ENCODE peak calls at places on chromosomes 2 and 18, in nine cellular contexts. One of them, this sample, is unnamed.

GRCh38 chr18:12886498-12887126 is 2.6 kb upstream of the PTPN2 start:
- DNase-seq in T-helper 1 cell: no peak
- DNase-seq in NCI-H524: peak; percentile 25
- DNase-seq in non-pigmented ciliary epithelial cell: no peak
- DNase-seq in central memory CD4-positive, alpha-beta T cell: no peak
- DNase-seq in T-helper 2 cell: no peak
- DNase-seq in H9: peak; percentile 37
- DNase-seq in B cell: no peak
- DNase-seq in ELF-1: no peak
- DNase-seq in this sample: no peak

GRCh38 chr2:9803023-9803805 is 40.1 kb upstream of the TAF1B start:
- DNase-seq in ELF-1: peak; percentile 22
- DNase-seq in NCI-H524: no peak
- DNase-seq in B cell: peak; percentile 24
- DNase-seq in T-helper 1 cell: no peak
- DNase-seq in non-pigmented ciliary epithelial cell: no peak
- DNase-seq in H9: no peak
- DNase-seq in central memory CD4-positive, alpha-beta T cell: no peak
- DNase-seq in T-helper 2 cell: no peak
- DNase-seq in this sample: no peak

GRCh38 chr2:85368921-85369320 is 14.4 kb downstream of the ELMOD3 start:
- DNase-seq in B cell: no peak
- DNase-seq in T-helper 1 cell: no peak
- DNase-seq in NCI-H524: no peak
- DNase-seq in non-pigmented ciliary epithelial cell: no peak
- DNase-seq in ELF-1: no peak
- DNase-seq in T-helper 2 cell: no peak
- DNase-seq in central memory CD4-positive, alpha-beta T cell: no peak
- DNase-seq in H9: no peak
- DNase-seq in this sample: no peak

GRCh38 chr2:236157815-236158498 is 10.2 kb downstream of the GBX2 start:
- DNase-seq in T-helper 1 cell: no peak
- DNase-seq in T-helper 2 cell: no peak
- DNase-seq in H9: no peak
- DNase-seq in NCI-H524: no peak
- DNase-seq in non-pigmented ciliary epithelial cell: no peak
- DNase-seq in central memory CD4-positive, alpha-beta T cell: no peak
- DNase-seq in B cell: no peak
- DNase-seq in ELF-1: no peak
- DNase-seq in this sample: no peak

GRCh38 chr2:182477774-182478173 is 50.9 kb upstream of the PDE1A start:
- DNase-seq in T-helper 2 cell: no peak
- DNase-seq in ELF-1: peak; percentile 8
- DNase-seq in central memory CD4-positive, alpha-beta T cell: no peak
- DNase-seq in B cell: no peak
- DNase-seq in H9: no peak
- DNase-seq in NCI-H524: no peak
- DNase-seq in T-helper 1 cell: no peak
- DNase-seq in non-pigmented ciliary epithelial cell: no peak
- DNase-seq in this sample: no peak

GRCh38 chr2:68716948-68717661 is 17.5 kb upstream of the ARHGAP25 start:
- DNase-seq in T-helper 2 cell: no peak
- DNase-seq in central memory CD4-positive, alpha-beta T cell: no peak
- DNase-seq in B cell: no peak
- DNase-seq in ELF-1: no peak
- DNase-seq in non-pigmented ciliary epithelial cell: no peak
- DNase-seq in H9: no peak
- DNase-seq in T-helper 1 cell: no peak
- DNase-seq in NCI-H524: no peak
- DNase-seq in this sample: no peak

GRCh38 chr18:48786621-48787522 is 163.9 kb downstream of the SMAD7 start:
- DNase-seq in H9: no peak
- DNase-seq in central memory CD4-positive, alpha-beta T cell: no peak
- DNase-seq in T-helper 1 cell: no peak
- DNase-seq in NCI-H524: no peak
- DNase-seq in B cell: peak; percentile 34
- DNase-seq in T-helper 2 cell: no peak
- DNase-seq in ELF-1: no peak
- DNase-seq in non-pigmented ciliary epithelial cell: no peak
- DNase-seq in this sample: no peak

GRCh38 chr18:66638856-66639621 is 35.1 kb upstream of the CDH19 start:
- DNase-seq in H9: no peak
- DNase-seq in T-helper 1 cell: no peak
- DNase-seq in ELF-1: no peak
- DNase-seq in NCI-H524: no peak
- DNase-seq in central memory CD4-positive, alpha-beta T cell: no peak
- DNase-seq in B cell: no peak
- DNase-seq in T-helper 2 cell: no peak
- DNase-seq in non-pigmented ciliary epithelial cell: no peak
- DNase-seq in this sample: no peak

GRCh38 chr2:365367-366275 is 77.7 kb upstream of the ALKAL2 start:
- DNase-seq in ELF-1: no peak
- DNase-seq in B cell: no peak
- DNase-seq in non-pigmented ciliary epithelial cell: no peak
- DNase-seq in T-helper 2 cell: no peak
- DNase-seq in NCI-H524: no peak
- DNase-seq in H9: no peak
- DNase-seq in T-helper 1 cell: no peak
- DNase-seq in central memory CD4-positive, alpha-beta T cell: no peak
- DNase-seq in this sample: no peak

GRCh38 chr2:128684523-128684922 is 365.9 kb upstream of the HS6ST1 start:
- DNase-seq in T-helper 1 cell: no peak
- DNase-seq in non-pigmented ciliary epithelial cell: no peak
- DNase-seq in H9: no peak
- DNase-seq in NCI-H524: no peak
- DNase-seq in ELF-1: no peak
- DNase-seq in T-helper 2 cell: no peak
- DNase-seq in central memory CD4-positive, alpha-beta T cell: no peak
- DNase-seq in B cell: no peak
- DNase-seq in this sample: no peak

GRCh38 chr2:211085056-211085680 is 528.8 kb downstream of the CPS1 start:
- DNase-seq in non-pigmented ciliary epithelial cell: peak; percentile 4
- DNase-seq in T-helper 2 cell: no peak
- DNase-seq in B cell: no peak
- DNase-seq in ELF-1: peak; percentile 4
- DNase-seq in T-helper 1 cell: no peak
- DNase-seq in H9: no peak
- DNase-seq in NCI-H524: peak; percentile 18
- DNase-seq in central memory CD4-positive, alpha-beta T cell: no peak
- DNase-seq in this sample: no peak

GRCh38 chr18:26511339-26512071 is 36.8 kb downstream of the KCTD1 start:
- DNase-seq in NCI-H524: no peak
- DNase-seq in T-helper 2 cell: no peak
- DNase-seq in T-helper 1 cell: no peak
- DNase-seq in central memory CD4-positive, alpha-beta T cell: no peak
- DNase-seq in B cell: no peak
- DNase-seq in ELF-1: no peak
- DNase-seq in H9: no peak
- DNase-seq in non-pigmented ciliary epithelial cell: no peak
- DNase-seq in this sample: peak; percentile 34

GRCh38 chr2:188629890-188630483 is 338.3 kb downstream of the GULP1 start:
- DNase-seq in T-helper 1 cell: no peak
- DNase-seq in NCI-H524: no peak
- DNase-seq in non-pigmented ciliary epithelial cell: peak; percentile 49
- DNase-seq in central memory CD4-positive, alpha-beta T cell: no peak
- DNase-seq in ELF-1: no peak
- DNase-seq in H9: no peak
- DNase-seq in T-helper 2 cell: no peak
- DNase-seq in B cell: no peak
- DNase-seq in this sample: no peak